ENCODE peak calls at places on chromosomes 4 and X, in eight cellular contexts. V is gastrocnemius medialis, H is midbrain, B is KG1, A is head of caudate nucleus, D is transverse colon, G is NCI-H345, T is OCI-LY7. L is an unnamed sample.

GRCh38 chr4:179867300-179867878 is 2375.8 kb upstream of the TENM3 start:
- DNase-seq in V (no peak), H (peak; percentile 8), B (no peak), A (peak; percentile 43), D (peak; percentile 51), G (no peak), T (peak; percentile 82), L (peak; percentile 37)

GRCh38 chrX:43526878-43527277 is 129.2 kb upstream of the MAOA start:
- DNase-seq in V (no peak), H (no peak), B (no peak), A (no peak), D (no peak), G (no peak), T (no peak), L (no peak)

GRCh38 chrX:153568612-153569011 is 30.3 kb downstream of the CCNQ start:
- DNase-seq in V (no peak), H (no peak), B (no peak), A (no peak), D (no peak), G (no peak), T (no peak), L (no peak)

GRCh38 chrX:40278340-40279090 is 180.8 kb upstream of the BCOR start:
- DNase-seq in V (no peak), H (no peak), B (no peak), A (no peak), D (no peak), G (no peak), T (no peak), L (no peak)

GRCh38 chr4:73871911-73872310 is 2.7 kb downstream of the CXCL1 start:
- DNase-seq in V (no peak), H (no peak), B (no peak), A (no peak), D (no peak), G (no peak), T (no peak), L (no peak)

GRCh38 chr4:53693909-53694308 is 102.6 kb upstream of the LNX1 start:
- DNase-seq in V (no peak), H (no peak), B (no peak), A (no peak), D (no peak), G (peak; percentile 12), T (no peak), L (peak; percentile 21)

GRCh38 chr4:40264497-40264896 is 67.7 kb downstream of the RHOH start:
- DNase-seq in V (no peak), H (no peak), B (no peak), A (no peak), D (no peak), G (no peak), T (no peak), L (no peak)

GRCh38 chr4:82842593-82842992 is 44.0 kb upstream of the SCD5 start:
- DNase-seq in V (no peak), H (no peak), B (no peak), A (no peak), D (no peak), G (no peak), T (peak; percentile 16), L (no peak)

GRCh38 chr4:37976513-37976912 is 16.3 kb downstream of the PTTG2 start:
- DNase-seq in V (no peak), H (no peak), B (no peak), A (no peak), D (no peak), G (no peak), T (no peak), L (no peak)

GRCh38 chrX:21126661-21127060 is 247.6 kb upstream of the CNKSR2 start:
- DNase-seq in V (no peak), H (no peak), B (no peak), A (no peak), D (no peak), G (no peak), T (no peak), L (no peak)

GRCh38 chr4:84995386-84995785 is 28.9 kb upstream of the WDFY3 start:
- DNase-seq in V (no peak), H (no peak), B (no peak), A (no peak), D (no peak), G (no peak), T (no peak), L (no peak)

GRCh38 chr4:118989098-118990080 is 100.7 kb downstream of the SYNPO2 start:
- DNase-seq in V (peak; percentile 59), H (no peak), B (no peak), A (no peak), D (no peak), G (no peak), T (no peak), L (no peak)

GRCh38 chrX:16258936-16259335 is 91.7 kb downstream of the MAGEB17 start:
- DNase-seq in V (no peak), H (no peak), B (no peak), A (no peak), D (no peak), G (no peak), T (no peak), L (no peak)

GRCh38 chrX:82813671-82814078 is 694.4 kb upstream of the POU3F4 start:
- DNase-seq in V (no peak), H (no peak), B (no peak), A (no peak), D (no peak), G (no peak), T (no peak), L (no peak)

GRCh38 chrX:22634081-22634480 is 361.4 kb downstream of the CBLL2 start:
- DNase-seq in V (no peak), H (no peak), B (no peak), A (no peak), D (no peak), G (no peak), T (no peak), L (no peak)

GRCh38 chr4:149145803-149146202 is 669.8 kb downstream of the IQCM start:
- DNase-seq in V (no peak), H (no peak), B (no peak), A (no peak), D (no peak), G (no peak), T (no peak), L (no peak)

GRCh38 chr4:36320130-36320902 is 38.9 kb downstream of the DTHD1 start:
- DNase-seq in V (no peak), H (no peak), B (no peak), A (no peak), D (no peak), G (no peak), T (no peak), L (no peak)

GRCh38 chrX:133414399-133415275 is 652 bp downstream of the GPC4 start:
- DNase-seq in V (no peak), H (no peak), B (peak; percentile 0), A (no peak), D (peak; percentile 12), G (no peak), T (no peak), L (peak; percentile 39)

GRCh38 chr4:169115897-169116254 is 105.8 kb upstream of the CBR4 start:
- DNase-seq in V (no peak), H (peak; percentile 21), B (no peak), A (peak; percentile 46), D (peak; percentile 19), G (no peak), T (no peak), L (no peak)

GRCh38 chrX:538311-538710 is 92.3 kb upstream of the SHOX start:
- DNase-seq in V (no peak), H (no peak), B (no peak), A (no peak), D (no peak), G (no peak), T (no peak), L (no peak)

GRCh38 chr4:108427946-108428345 is 192.4 kb upstream of the RPL34 start:
- DNase-seq in V (no peak), H (no peak), B (no peak), A (no peak), D (no peak), G (no peak), T (no peak), L (no peak)

GRCh38 chr4:152771736-152772533 is 7.6 kb downstream of the TIGD4 start:
- DNase-seq in V (no peak), H (peak; percentile 25), B (no peak), A (no peak), D (no peak), G (no peak), T (no peak), L (no peak)

GRCh38 chr4:15506464-15506863 is 36.8 kb downstream of the CC2D2A start:
- DNase-seq in V (no peak), H (no peak), B (no peak), A (no peak), D (no peak), G (no peak), T (no peak), L (no peak)

GRCh38 chr4:113596396-113596795 is 165.1 kb downstream of the CAMK2D start:
- DNase-seq in V (no peak), H (no peak), B (no peak), A (no peak), D (no peak), G (no peak), T (no peak), L (no peak)

GRCh38 chr4:101145081-101145480 is 202.2 kb downstream of the PPP3CA start:
- DNase-seq in V (no peak), H (no peak), B (no peak), A (no peak), D (no peak), G (no peak), T (no peak), L (no peak)

GRCh38 chrX:72478351-72478750 is 94.3 kb downstream of the HDAC8 start:
- DNase-seq in V (no peak), H (no peak), B (no peak), A (no peak), D (no peak), G (no peak), T (no peak), L (no peak)

GRCh38 chr4:168480991-168481588 is 798 bp upstream of the DDX60L start:
- DNase-seq in V (no peak), H (peak; percentile 64), B (peak; percentile 24), A (no peak), D (peak; percentile 19), G (peak; percentile 12), T (peak; percentile 4), L (peak; percentile 9)

GRCh38 chr4:22625301-22625700 is 67.4 kb upstream of the GBA3 start:
- DNase-seq in V (no peak), H (no peak), B (no peak), A (no peak), D (no peak), G (no peak), T (no peak), L (no peak)

GRCh38 chr4:56305390-56305789 is 81.9 kb downstream of the AASDH start:
- DNase-seq in V (no peak), H (no peak), B (no peak), A (no peak), D (no peak), G (no peak), T (no peak), L (no peak)

GRCh38 chrX:40546870-40547269 is 33.9 kb upstream of the ATP6AP2 start:
- DNase-seq in V (no peak), H (no peak), B (no peak), A (no peak), D (no peak), G (no peak), T (no peak), L (no peak)

L was measured in thyroid gland.